ENCODE peak calls at places on chromosomes 5 and 9, in six cellular contexts. One of them, this sample, is unnamed.

GRCh38 chr9:131095666-131096489 is 453 bp upstream of the AIF1L start:
- DNase-seq in activated CD4-positive, alpha-beta T cell treated with anti-CD3 and anti-CD28 coated beads, Interleukin-2, amount 50 U/mL, for 48 hours: peak
- DNase-seq in CD8-positive, alpha-beta T cell: no peak
- DNase-seq in NCI-H82: peak
- DNase-seq in astrocyte: no peak
- DNase-seq in lower lobe of right lung: no peak
- DNase-seq in this sample: no peak

GRCh38 chr9:83403864-83404263 is 134.3 kb downstream of the FRMD3 start:
- DNase-seq in CD8-positive, alpha-beta T cell: no peak
- DNase-seq in astrocyte: peak
- DNase-seq in lower lobe of right lung: no peak
- DNase-seq in activated CD4-positive, alpha-beta T cell treated with anti-CD3 and anti-CD28 coated beads, Interleukin-2, amount 50 U/mL, for 48 hours: no peak
- DNase-seq in NCI-H82: no peak
- DNase-seq in this sample: no peak

GRCh38 chr9:22813520-22813919 is 366.9 kb downstream of the DMRTA1 start:
- DNase-seq in NCI-H82: peak
- DNase-seq in lower lobe of right lung: no peak
- DNase-seq in activated CD4-positive, alpha-beta T cell treated with anti-CD3 and anti-CD28 coated beads, Interleukin-2, amount 50 U/mL, for 48 hours: no peak
- DNase-seq in CD8-positive, alpha-beta T cell: no peak
- DNase-seq in astrocyte: peak
- DNase-seq in this sample: peak

GRCh38 chr9:124835026-124835501 is 18.2 kb upstream of the WDR38 start:
- DNase-seq in astrocyte: peak
- DNase-seq in NCI-H82: peak
- DNase-seq in CD8-positive, alpha-beta T cell: no peak
- DNase-seq in activated CD4-positive, alpha-beta T cell treated with anti-CD3 and anti-CD28 coated beads, Interleukin-2, amount 50 U/mL, for 48 hours: no peak
- DNase-seq in lower lobe of right lung: no peak
- DNase-seq in this sample: no peak

GRCh38 chr9:120985759-120986353 is 59.3 kb upstream of the TRAF1 start:
- DNase-seq in astrocyte: peak
- DNase-seq in NCI-H82: peak
- DNase-seq in CD8-positive, alpha-beta T cell: no peak
- DNase-seq in activated CD4-positive, alpha-beta T cell treated with anti-CD3 and anti-CD28 coated beads, Interleukin-2, amount 50 U/mL, for 48 hours: no peak
- DNase-seq in lower lobe of right lung: no peak
- DNase-seq in this sample: peak

GRCh38 chr9:87711857-87712800 is 13.8 kb upstream of the CTSL start:
- DNase-seq in activated CD4-positive, alpha-beta T cell treated with anti-CD3 and anti-CD28 coated beads, Interleukin-2, amount 50 U/mL, for 48 hours: no peak
- DNase-seq in CD8-positive, alpha-beta T cell: no peak
- DNase-seq in NCI-H82: no peak
- DNase-seq in astrocyte: peak
- DNase-seq in lower lobe of right lung: no peak
- DNase-seq in this sample: no peak

GRCh38 chr5:10387690-10388089 is 34.2 kb downstream of the MARCHF6 start:
- DNase-seq in astrocyte: peak
- DNase-seq in lower lobe of right lung: no peak
- DNase-seq in activated CD4-positive, alpha-beta T cell treated with anti-CD3 and anti-CD28 coated beads, Interleukin-2, amount 50 U/mL, for 48 hours: no peak
- DNase-seq in NCI-H82: no peak
- DNase-seq in CD8-positive, alpha-beta T cell: no peak
- DNase-seq in this sample: no peak

GRCh38 chr9:136802321-136802720 is 5.4 kb upstream of the RABL6 start:
- DNase-seq in NCI-H82: no peak
- DNase-seq in lower lobe of right lung: no peak
- DNase-seq in CD8-positive, alpha-beta T cell: no peak
- DNase-seq in astrocyte: no peak
- DNase-seq in activated CD4-positive, alpha-beta T cell treated with anti-CD3 and anti-CD28 coated beads, Interleukin-2, amount 50 U/mL, for 48 hours: no peak
- DNase-seq in this sample: no peak

GRCh38 chr9:114153761-114154596 is 1.4 kb upstream of the COL27A1 start:
- DNase-seq in lower lobe of right lung: no peak
- DNase-seq in CD8-positive, alpha-beta T cell: no peak
- DNase-seq in astrocyte: peak
- DNase-seq in NCI-H82: peak
- DNase-seq in activated CD4-positive, alpha-beta T cell treated with anti-CD3 and anti-CD28 coated beads, Interleukin-2, amount 50 U/mL, for 48 hours: no peak
- DNase-seq in this sample: no peak

GRCh38 chr5:124371121-124371706 is 375.2 kb downstream of the ZNF608 start:
- DNase-seq in activated CD4-positive, alpha-beta T cell treated with anti-CD3 and anti-CD28 coated beads, Interleukin-2, amount 50 U/mL, for 48 hours: no peak
- DNase-seq in CD8-positive, alpha-beta T cell: no peak
- DNase-seq in NCI-H82: no peak
- DNase-seq in astrocyte: no peak
- DNase-seq in lower lobe of right lung: no peak
- DNase-seq in this sample: no peak

GRCh38 chr5:143110591-143110990 is 292.9 kb downstream of the NR3C1 start:
- DNase-seq in CD8-positive, alpha-beta T cell: no peak
- DNase-seq in astrocyte: no peak
- DNase-seq in lower lobe of right lung: no peak
- DNase-seq in NCI-H82: no peak
- DNase-seq in activated CD4-positive, alpha-beta T cell treated with anti-CD3 and anti-CD28 coated beads, Interleukin-2, amount 50 U/mL, for 48 hours: no peak
- DNase-seq in this sample: no peak

GRCh38 chr5:109849478-109850088 is 159.9 kb downstream of the MAN2A1 start:
- DNase-seq in astrocyte: no peak
- DNase-seq in CD8-positive, alpha-beta T cell: peak
- DNase-seq in activated CD4-positive, alpha-beta T cell treated with anti-CD3 and anti-CD28 coated beads, Interleukin-2, amount 50 U/mL, for 48 hours: no peak
- DNase-seq in lower lobe of right lung: no peak
- DNase-seq in NCI-H82: no peak
- DNase-seq in this sample: no peak

GRCh38 chr5:139104577-139105271 is 93.4 kb downstream of the SIL1 start:
- DNase-seq in CD8-positive, alpha-beta T cell: no peak
- DNase-seq in lower lobe of right lung: no peak
- DNase-seq in astrocyte: peak
- DNase-seq in NCI-H82: peak
- DNase-seq in activated CD4-positive, alpha-beta T cell treated with anti-CD3 and anti-CD28 coated beads, Interleukin-2, amount 50 U/mL, for 48 hours: no peak
- DNase-seq in this sample: no peak

GRCh38 chr9:137269231-137269772 is 8.2 kb upstream of the TOR4A start:
- DNase-seq in lower lobe of right lung: peak
- DNase-seq in NCI-H82: no peak
- DNase-seq in activated CD4-positive, alpha-beta T cell treated with anti-CD3 and anti-CD28 coated beads, Interleukin-2, amount 50 U/mL, for 48 hours: no peak
- DNase-seq in CD8-positive, alpha-beta T cell: no peak
- DNase-seq in astrocyte: no peak
- DNase-seq in this sample: no peak

GRCh38 chr9:129968690-129969485 is 74.1 kb downstream of the FNBP1 start:
- DNase-seq in NCI-H82: no peak
- DNase-seq in astrocyte: peak
- DNase-seq in lower lobe of right lung: no peak
- DNase-seq in CD8-positive, alpha-beta T cell: no peak
- DNase-seq in activated CD4-positive, alpha-beta T cell treated with anti-CD3 and anti-CD28 coated beads, Interleukin-2, amount 50 U/mL, for 48 hours: no peak
- DNase-seq in this sample: no peak

GRCh38 chr5:1203311-1203967 is 2.0 kb downstream of the SLC6A19 start:
- DNase-seq in CD8-positive, alpha-beta T cell: no peak
- DNase-seq in activated CD4-positive, alpha-beta T cell treated with anti-CD3 and anti-CD28 coated beads, Interleukin-2, amount 50 U/mL, for 48 hours: no peak
- DNase-seq in lower lobe of right lung: peak
- DNase-seq in astrocyte: no peak
- DNase-seq in NCI-H82: no peak
- DNase-seq in this sample: no peak

GRCh38 chr9:78940121-78940855 is 631.5 kb upstream of the TLE4 start:
- DNase-seq in activated CD4-positive, alpha-beta T cell treated with anti-CD3 and anti-CD28 coated beads, Interleukin-2, amount 50 U/mL, for 48 hours: no peak
- DNase-seq in NCI-H82: no peak
- DNase-seq in lower lobe of right lung: no peak
- DNase-seq in astrocyte: no peak
- DNase-seq in CD8-positive, alpha-beta T cell: no peak
- DNase-seq in this sample: no peak

GRCh38 chr5:108720416-108720815 is 27.3 kb upstream of the FER start:
- DNase-seq in CD8-positive, alpha-beta T cell: no peak
- DNase-seq in lower lobe of right lung: no peak
- DNase-seq in astrocyte: peak
- DNase-seq in activated CD4-positive, alpha-beta T cell treated with anti-CD3 and anti-CD28 coated beads, Interleukin-2, amount 50 U/mL, for 48 hours: no peak
- DNase-seq in NCI-H82: no peak
- DNase-seq in this sample: peak

GRCh38 chr9:127194881-127195713 is 69.5 kb upstream of the GARNL3 start:
- DNase-seq in CD8-positive, alpha-beta T cell: no peak
- DNase-seq in lower lobe of right lung: peak
- DNase-seq in activated CD4-positive, alpha-beta T cell treated with anti-CD3 and anti-CD28 coated beads, Interleukin-2, amount 50 U/mL, for 48 hours: no peak
- DNase-seq in astrocyte: peak
- DNase-seq in NCI-H82: no peak
- DNase-seq in this sample: no peak

GRCh38 chr9:135053133-135053532 is 34.3 kb upstream of the OLFM1 start:
- DNase-seq in CD8-positive, alpha-beta T cell: no peak
- DNase-seq in NCI-H82: no peak
- DNase-seq in astrocyte: no peak
- DNase-seq in activated CD4-positive, alpha-beta T cell treated with anti-CD3 and anti-CD28 coated beads, Interleukin-2, amount 50 U/mL, for 48 hours: no peak
- DNase-seq in lower lobe of right lung: no peak
- DNase-seq in this sample: no peak

This sample was measured in GM10248.